ENCODE peak calls at places on chromosomes 16 and 17, in eight cellular contexts. X is GM12878, K is IMR-90, U is neuronal stem cell, I is neural progenitor cell, E is mammary epithelial cell, C is fibroblast of lung, R is HCT116. J is an unnamed sample.
A peak's percentile ranks its signal among the peaks of the same experiment; 100 is the strongest.

GRCh38 chr16:70453891-70454220 is 539 bp upstream of the FCSK start:
- DNase-seq in X (no peak), K (no peak), U (peak; percentile 62), I (peak; percentile 66), E (no peak), C (no peak), R (no peak), J (no peak)

GRCh38 chr16:3431779-3432219 is 11.5 kb downstream of the ZNF597 start:
- DNase-seq in X (no peak), K (peak; percentile 31), U (no peak), I (no peak), E (no peak), C (peak; percentile 52), R (no peak), J (peak; percentile 80)

GRCh38 chr16:28531777-28532744 is 6.7 kb downstream of the NUPR1 start:
- DNase-seq in X (no peak), K (no peak), U (peak; percentile 35), I (peak; percentile 86), E (no peak), C (peak; percentile 34), R (peak; percentile 56), J (no peak)

GRCh38 chr17:32493581-32494513 is 7.1 kb downstream of the CDK5R1 start:
- DNase-seq in X (no peak), K (no peak), U (no peak), I (no peak), E (no peak), C (no peak), R (no peak), J (no peak)

GRCh38 chr17:79009397-79010303 is at the start of gene CANT1:
- DNase-seq in X (peak; percentile 64), K (peak; percentile 77), U (peak; percentile 87), I (peak; percentile 93), E (peak; percentile 73), C (peak; percentile 82), R (peak; percentile 56), J (peak; percentile 91)

GRCh38 chr17:47883589-47884426 is 12.2 kb upstream of the SP2 start:
- DNase-seq in X (no peak), K (no peak), U (no peak), I (no peak), E (no peak), C (no peak), R (no peak), J (no peak)

GRCh38 chr17:56936697-56937322 is 23.0 kb upstream of the TRIM25 start:
- DNase-seq in X (no peak), K (no peak), U (no peak), I (no peak), E (peak; percentile 77), C (no peak), R (no peak), J (no peak)

GRCh38 chr17:82956726-82957468 is 117.1 kb upstream of the ZNF750 start:
- DNase-seq in X (no peak), K (no peak), U (no peak), I (no peak), E (no peak), C (no peak), R (no peak), J (no peak)

GRCh38 chr16:1932050-1933028 is 10.7 kb downstream of the MSRB1 start:
- DNase-seq in X (no peak), K (no peak), U (no peak), I (peak; percentile 58), E (no peak), C (peak; percentile 5), R (no peak), J (no peak)

GRCh38 chr17:74579910-74580309 is 12.2 kb downstream of the CD300LD start:
- DNase-seq in X (no peak), K (no peak), U (no peak), I (no peak), E (no peak), C (no peak), R (no peak), J (no peak)

DNA sequence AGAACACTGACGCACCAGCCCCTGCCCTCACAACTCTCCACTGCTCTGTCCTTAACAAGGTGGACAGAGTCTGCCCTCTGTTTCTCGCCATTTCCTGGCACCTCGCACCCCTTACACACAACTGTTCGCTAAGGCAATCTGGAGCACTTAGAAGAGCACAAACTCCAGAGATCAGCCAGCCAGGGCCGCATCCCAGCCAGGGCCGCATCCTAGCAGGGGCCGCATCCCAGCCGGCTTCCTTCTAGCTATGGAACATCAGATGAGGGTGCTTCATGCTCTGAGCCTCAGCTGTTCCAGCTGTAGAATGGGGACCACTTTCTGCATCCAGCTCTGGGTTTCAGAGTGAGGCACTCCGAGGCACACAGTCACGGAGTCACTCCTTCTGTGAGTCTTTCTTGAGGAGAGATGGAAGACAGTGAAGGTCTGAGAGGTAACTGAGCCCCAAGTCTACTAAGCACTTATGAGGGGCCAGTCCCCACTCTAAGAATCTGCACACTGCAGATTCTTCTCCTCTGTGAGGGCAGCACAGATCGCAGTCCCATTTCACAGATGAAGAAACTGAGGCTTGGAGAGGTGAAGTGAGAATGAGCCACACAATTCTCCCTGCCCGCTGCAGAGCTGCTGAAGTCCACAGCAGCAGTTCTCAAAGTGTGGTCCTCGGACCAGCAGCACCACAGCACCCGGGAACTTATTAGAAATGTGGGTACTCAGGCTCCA is 20.9 kb downstream of the COTL1 start:
- DNase-seq in X (no peak), K (no peak), U (no peak), I (no peak), E (no peak), C (no peak), R (no peak), J (no peak)
- H3K9ac ChIP-seq in X (peak overlapping the region; percentile 68), K (no peak overlapping the region), U (no peak overlapping the region), I (no peak overlapping the region), E (no peak overlapping the region), C (no peak overlapping the region), R (no peak overlapping the region), J (no peak overlapping the region)

GRCh38 chr16:85309656-85310587 is 197.7 kb upstream of the CIBAR2 start:
- DNase-seq in X (no peak), K (no peak), U (no peak), I (peak; percentile 74), E (no peak), C (no peak), R (no peak), J (no peak)
- H2AFZ ChIP-seq in X (peak overlapping the region; percentile 25), K (no peak overlapping the region), U (no peak overlapping the region), I (no peak overlapping the region), E (no peak overlapping the region), C (no peak overlapping the region), R (no peak overlapping the region), J (no peak overlapping the region)

DNA sequence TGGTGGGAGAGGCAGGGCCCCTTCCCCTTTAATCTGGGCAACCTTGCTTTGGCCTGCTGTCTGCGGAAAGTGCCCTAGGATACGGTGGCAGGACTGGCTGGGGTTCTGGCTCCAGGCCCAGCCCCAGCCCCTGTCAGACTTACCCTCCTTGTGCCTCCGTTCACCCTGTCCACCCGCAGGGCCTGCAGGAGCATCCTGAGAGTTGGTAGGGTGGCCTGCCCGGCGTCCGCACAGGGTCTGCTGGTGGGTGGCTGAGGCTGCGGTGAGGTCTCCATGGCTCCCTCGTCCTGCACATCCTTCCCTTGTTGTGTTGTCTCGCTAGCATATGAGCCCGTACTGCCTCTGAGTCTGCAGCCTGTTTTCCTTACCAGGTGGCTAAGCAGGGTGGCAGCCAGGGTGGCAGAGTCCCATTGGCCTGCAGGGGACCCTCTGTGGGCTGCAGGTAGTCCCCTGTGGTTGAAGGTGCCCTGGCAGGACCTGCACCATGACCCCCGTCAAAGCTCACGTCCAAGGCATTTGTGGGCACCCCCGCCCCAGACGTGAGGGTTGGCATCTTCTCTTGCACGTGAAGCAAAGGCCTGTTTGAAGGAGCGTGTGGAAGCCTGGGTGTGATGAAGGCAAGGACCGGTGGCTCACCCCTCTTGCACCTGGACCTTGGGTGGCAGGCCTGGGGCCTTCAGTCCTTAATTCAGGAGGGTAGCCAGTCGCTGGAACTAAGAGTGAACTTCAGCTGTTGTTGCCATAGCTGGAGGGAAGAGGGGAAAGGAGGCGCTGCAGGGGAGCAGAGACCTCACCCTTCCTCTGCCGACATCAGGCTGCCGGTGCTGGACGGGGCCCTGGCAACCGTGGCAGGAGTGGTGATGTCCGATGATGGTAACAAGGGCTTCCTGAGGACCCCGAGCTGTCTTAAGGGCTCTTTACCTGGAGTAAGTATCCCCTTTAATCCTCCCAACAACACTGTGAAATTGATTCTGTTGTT is 293.7 kb downstream of the SEC14L1 start:
- DNase-seq in X (no peak), K (no peak), U (no peak), I (no peak), E (no peak), C (no peak), R (no peak), J (no peak)
- H3K27ac ChIP-seq in X (peak overlapping the region; percentile 21), K (peak overlapping the region; percentile 58), U (peak overlapping the region; percentile 66), I (peak overlapping the region; percentile 86), E (no peak overlapping the region), C (peak overlapping the region; percentile 40), R (no peak overlapping the region), J (no peak overlapping the region)

GRCh38 chr17:80892900-80893603 is 98.6 kb upstream of the CHMP6 start:
- DNase-seq in X (no peak), K (peak; percentile 79), U (no peak), I (no peak), E (peak; percentile 94), C (peak; percentile 76), R (peak; percentile 53), J (no peak)
- H3K9ac ChIP-seq in X (no peak overlapping the region), K (peak overlapping the region; percentile 59), U (peak overlapping the region; percentile 63), I (no peak overlapping the region), E (peak overlapping the region; percentile 79), C (no peak overlapping the region), R (peak overlapping the region; percentile 65), J (no peak overlapping the region)

DNA sequence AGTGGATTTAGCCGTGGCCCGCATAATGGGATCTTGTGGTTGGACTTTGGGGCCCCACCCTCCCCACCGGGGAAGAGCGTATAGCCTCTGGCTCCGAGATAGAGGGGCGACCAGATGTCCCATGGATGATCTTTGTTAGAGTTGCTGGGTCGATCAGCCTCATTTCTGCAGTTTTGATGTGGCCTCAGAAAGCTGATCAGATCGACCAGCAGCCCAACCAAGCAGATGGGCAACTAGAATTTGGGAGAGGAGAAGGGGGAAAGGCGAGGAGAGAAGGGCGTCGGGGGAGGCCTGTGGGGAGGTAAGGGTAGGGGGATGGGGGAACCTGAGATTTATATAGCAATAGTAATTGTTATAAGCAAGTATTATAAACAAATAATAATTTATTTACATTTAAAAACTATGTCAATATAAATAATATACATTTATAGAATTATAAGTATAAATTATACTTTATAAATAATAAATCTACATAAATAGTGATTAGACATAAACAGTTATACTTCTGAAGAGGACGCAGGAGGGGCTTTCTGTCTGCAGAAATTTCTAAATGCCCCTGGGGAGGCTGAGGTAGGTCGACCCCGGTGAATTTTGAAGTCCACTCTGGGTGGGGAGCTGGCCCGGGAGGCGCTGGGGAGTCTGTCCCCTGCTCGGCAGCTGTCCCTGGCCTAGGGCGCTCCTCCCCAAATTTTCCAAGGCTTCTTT is 136.3 kb downstream of the KCNJ12 start:
- DNase-seq in X (no peak), K (no peak), U (no peak), I (no peak), E (no peak), C (no peak), R (no peak), J (no peak)
- H2AFZ ChIP-seq in X (no peak overlapping the region), K (peak overlapping the region; percentile 73), U (peak overlapping the region; percentile 82), I (no peak overlapping the region), E (peak overlapping the region; percentile 98), C (peak overlapping the region; percentile 39), R (peak overlapping the region; percentile 82), J (peak overlapping the region; percentile 54)

DNA sequence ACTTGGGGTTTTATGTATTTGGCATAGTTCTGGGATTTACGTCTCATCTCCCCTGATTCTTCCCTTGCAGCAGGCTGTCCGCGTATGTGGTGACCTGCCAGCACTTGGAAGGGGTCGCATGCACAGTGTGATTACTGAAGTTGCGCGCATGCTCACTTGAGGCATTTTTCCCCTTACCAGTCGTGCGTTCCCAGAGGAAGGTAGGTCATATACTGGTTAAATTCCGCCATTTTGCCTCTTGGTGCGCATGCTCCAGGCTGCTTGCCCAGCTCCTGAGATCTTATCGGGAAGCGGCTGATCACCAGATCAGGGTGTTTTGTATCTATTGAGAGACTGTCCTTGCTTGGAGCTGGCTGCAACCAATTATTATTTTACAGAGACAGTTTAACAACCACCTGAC is 56.5 kb upstream of the TEX2 start:
- DNase-seq in X (no peak), K (no peak), U (no peak), I (no peak), E (no peak), C (no peak), R (no peak), J (no peak)
- H3K27ac ChIP-seq in X (no peak overlapping the region), K (no peak overlapping the region), U (no peak overlapping the region), I (no peak overlapping the region), E (no peak overlapping the region), C (no peak overlapping the region), R (no peak overlapping the region), J (no peak overlapping the region)

J was measured in MM.1S.